ENCODE peak calls at places on chromosome 22, in eight cellular contexts. K, U, F, O, V, R, T and Y are unnamed samples.

GRCh38 chr22:37501176-37501609 is 15.0 kb upstream of the MFNG start:
- DNase-seq in O (no peak), V (no peak), R (no peak), U (no peak), T (no peak), F (no peak), K (no peak), Y (no peak)

GRCh38 chr22:31618057-31618456 is 44.0 kb downstream of the PISD start:
- DNase-seq in R (no peak), F (peak), T (no peak), V (no peak), U (no peak), O (no peak), K (peak), Y (no peak)

GRCh38 chr22:33823552-33823951 is 96.7 kb downstream of the LARGE1 start:
- DNase-seq in K (no peak), O (no peak), U (no peak), R (no peak), V (peak), T (no peak), F (no peak), Y (peak)

GRCh38 chr22:44710474-44711235 is 8.7 kb downstream of the PRR5 start:
- DNase-seq in T (no peak), U (no peak), V (no peak), R (peak), O (no peak), F (no peak), K (peak), Y (no peak)

GRCh38 chr22:20229916-20230775 is 38.0 kb downstream of the RTN4R start:
- DNase-seq in O (no peak), V (no peak), F (peak), K (peak), U (no peak), R (no peak), T (peak), Y (no peak)

GRCh38 chr22:21051145-21051835 is 5.5 kb downstream of the LRRC74B start:
- DNase-seq in R (no peak), T (no peak), U (no peak), F (peak), O (no peak), K (no peak), V (no peak), Y (no peak)

GRCh38 chr22:36144886-36145541 is 15.5 kb downstream of the APOL3 start:
- DNase-seq in K (peak), F (peak), V (peak), R (no peak), T (peak), O (no peak), U (no peak), Y (peak)

GRCh38 chr22:32794449-32795213 is 6.9 kb upstream of the TIMP3 start:
- DNase-seq in T (peak), O (no peak), F (no peak), R (no peak), U (no peak), K (no peak), V (no peak), Y (no peak)

GRCh38 chr22:34057726-34058125 is 137.4 kb upstream of the LARGE1 start:
- DNase-seq in T (no peak), F (no peak), R (no peak), U (no peak), V (no peak), K (no peak), O (no peak), Y (no peak)

GRCh38 chr22:38733329-38734202 is 22.2 kb downstream of the SUN2 start:
- DNase-seq in O (no peak), V (peak), U (no peak), T (peak), R (no peak), F (peak), K (peak), Y (peak)

GRCh38 chr22:50507421-50507990 is at the start of gene LMF2:
- DNase-seq in O (peak), F (peak), V (no peak), T (no peak), K (no peak), U (peak), R (peak), Y (no peak)

GRCh38 chr22:37483594-37484114 is 2.5 kb downstream of the MFNG start:
- DNase-seq in U (no peak), R (no peak), K (peak), V (peak), O (no peak), F (no peak), T (peak), Y (peak)

GRCh38 chr22:40898850-40899357 is 37.0 kb upstream of the DNAJB7 start:
- DNase-seq in O (no peak), F (peak), K (peak), V (peak), U (peak), R (peak), T (peak), Y (peak)

GRCh38 chr22:45638834-45639746 is 32.5 kb upstream of the ATXN10 start:
- DNase-seq in U (no peak), O (no peak), K (peak), R (no peak), F (no peak), T (peak), V (peak), Y (no peak)

GRCh38 chr22:43946391-43946680 is 8.9 kb upstream of the SAMM50 start:
- DNase-seq in F (no peak), R (no peak), U (no peak), K (no peak), T (no peak), V (peak), O (no peak), Y (no peak)

GRCh38 chr22:41106122-41106968 is 14.0 kb downstream of the EP300 start:
- DNase-seq in U (no peak), K (no peak), V (no peak), O (no peak), F (no peak), R (no peak), T (no peak), Y (no peak)

GRCh38 chr22:47631571-47632102 is 869.2 kb downstream of the TBC1D22A start:
- DNase-seq in O (no peak), V (no peak), F (peak), K (peak), U (no peak), T (no peak), R (no peak), Y (no peak)

GRCh38 chr22:17097062-17097461 is 12.3 kb downstream of the IL17RA start:
- DNase-seq in U (no peak), O (no peak), F (no peak), R (no peak), V (no peak), T (no peak), K (peak), Y (no peak)

GRCh38 chr22:35587447-35587870 is 29.7 kb downstream of the MB start:
- DNase-seq in R (no peak), T (no peak), U (no peak), V (peak), K (no peak), F (peak), O (no peak), Y (peak)

GRCh38 chr22:48707749-48708557 is 1119.7 kb downstream of the BRD1 start:
- DNase-seq in V (no peak), T (no peak), F (no peak), R (no peak), U (no peak), O (no peak), K (no peak), Y (no peak)

GRCh38 chr22:22410121-22410520 is 98.4 kb downstream of the ZNF280B start:
- DNase-seq in K (no peak), T (no peak), F (no peak), V (no peak), O (no peak), R (no peak), U (no peak), Y (peak)

GRCh38 chr22:38110863-38111852 is 674 bp upstream of the BAIAP2L2 start:
- DNase-seq in T (peak), F (no peak), R (no peak), O (no peak), U (no peak), K (no peak), V (no peak), Y (no peak)

GRCh38 chr22:33883961-33884808 is 36.1 kb downstream of the LARGE1 start:
- DNase-seq in V (no peak), O (no peak), R (no peak), K (no peak), F (no peak), U (no peak), T (no peak), Y (peak)

GRCh38 chr22:30078320-30079311 is 1.6 kb upstream of the HORMAD2 start:
- DNase-seq in T (no peak), O (no peak), U (no peak), R (no peak), K (no peak), F (no peak), V (no peak), Y (no peak)

GRCh38 chr22:17910561-17911311 is 113.6 kb downstream of the MICAL3 start:
- DNase-seq in V (peak), T (peak), F (no peak), K (no peak), R (no peak), O (peak), U (no peak), Y (peak)

GRCh38 chr22:31821572-31821971 is 67.8 kb downstream of the DEPDC5 start:
- DNase-seq in U (no peak), K (no peak), R (no peak), T (no peak), F (no peak), O (no peak), V (no peak), Y (no peak)

GRCh38 chr22:44542561-44543222 is 44.7 kb upstream of the RTL6 start:
- DNase-seq in T (no peak), F (peak), R (no peak), U (no peak), K (peak), O (no peak), V (no peak), Y (peak)

GRCh38 chr22:29308791-29309262 is 2.4 kb downstream of the GAS2L1 start:
- DNase-seq in F (no peak), O (no peak), T (peak), R (no peak), V (peak), K (no peak), U (no peak), Y (peak)

GRCh38 chr22:49928571-49929552 is 10.4 kb downstream of the CRELD2 start:
- DNase-seq in T (no peak), O (no peak), K (no peak), R (no peak), F (no peak), V (no peak), U (no peak), Y (no peak)

GRCh38 chr22:47175761-47176359 is 413.4 kb downstream of the TBC1D22A start:
- DNase-seq in F (no peak), T (no peak), O (no peak), U (no peak), V (no peak), K (no peak), R (no peak), Y (no peak)

GRCh38 chr22:29511126-29511854 is 31.3 kb downstream of the NEFH start:
- DNase-seq in V (no peak), K (no peak), T (no peak), F (no peak), U (no peak), O (no peak), R (no peak), Y (no peak)

GRCh38 chr22:47837703-47838102 is 1075.3 kb downstream of the TBC1D22A start:
- DNase-seq in O (no peak), R (no peak), K (peak), U (no peak), F (no peak), V (no peak), T (peak), Y (peak)

GRCh38 chr22:32482708-32483107 is 8.1 kb downstream of the FBXO7 start:
- DNase-seq in F (no peak), T (no peak), V (no peak), U (no peak), K (no peak), R (no peak), O (no peak), Y (no peak)

GRCh38 chr22:24423519-24424000 is 3.8 kb upstream of the ADORA2A start:
- DNase-seq in R (peak), O (peak), V (peak), K (no peak), U (peak), T (peak), F (peak), Y (peak)

GRCh38 chr22:48277868-48278581 is 1515.6 kb downstream of the TBC1D22A start:
- DNase-seq in U (no peak), V (no peak), K (no peak), T (no peak), O (no peak), F (no peak), R (no peak), Y (no peak)

GRCh38 chr22:46797355-46797754 is 34.9 kb downstream of the TBC1D22A start:
- DNase-seq in V (peak), U (no peak), R (no peak), K (peak), T (peak), O (no peak), F (no peak), Y (peak)

GRCh38 chr22:41343717-41344116 is 38.0 kb upstream of the TEF start:
- DNase-seq in O (no peak), K (no peak), V (peak), U (no peak), T (no peak), F (no peak), R (no peak), Y (no peak)